ENCODE peak calls at places on chromosomes 11 and 22, in seven cellular contexts. One of them, this sample, is unnamed.

GRCh38 chr22:29932121-29932520 is 49.1 kb downstream of the MTMR3 start:
- DNase-seq in heart left ventricle: no peak
- DNase-seq in right atrium auricular region: no peak
- DNase-seq in upper lobe of right lung: no peak
- DNase-seq in Caco-2: no peak
- DNase-seq in astrocyte of the cerebellum: no peak
- DNase-seq in H1: no peak
- DNase-seq in this sample: no peak

GRCh38 chr11:64534391-64534801 is 56.6 kb upstream of the SLC22A12 start:
- DNase-seq in heart left ventricle: no peak
- DNase-seq in right atrium auricular region: no peak
- DNase-seq in upper lobe of right lung: no peak
- DNase-seq in Caco-2: no peak
- DNase-seq in astrocyte of the cerebellum: no peak
- DNase-seq in H1: no peak
- DNase-seq in this sample: no peak

GRCh38 chr11:122103366-122103765 is 12.6 kb downstream of the BLID start:
- DNase-seq in heart left ventricle: no peak
- DNase-seq in right atrium auricular region: no peak
- DNase-seq in upper lobe of right lung: no peak
- DNase-seq in Caco-2: no peak
- DNase-seq in astrocyte of the cerebellum: no peak
- DNase-seq in H1: no peak
- DNase-seq in this sample: no peak

GRCh38 chr11:121930004-121930965 is 185.7 kb downstream of the BLID start:
- DNase-seq in heart left ventricle: no peak
- DNase-seq in right atrium auricular region: no peak
- DNase-seq in upper lobe of right lung: peak
- DNase-seq in Caco-2: no peak
- DNase-seq in astrocyte of the cerebellum: no peak
- DNase-seq in H1: no peak
- DNase-seq in this sample: no peak

GRCh38 chr22:23183107-23183698 is 2.9 kb downstream of the BCR start:
- DNase-seq in heart left ventricle: peak
- DNase-seq in right atrium auricular region: peak
- DNase-seq in upper lobe of right lung: peak
- DNase-seq in Caco-2: peak
- DNase-seq in astrocyte of the cerebellum: peak
- DNase-seq in H1: peak
- DNase-seq in this sample: no peak

GRCh38 chr11:124873980-124874379 is 8.7 kb downstream of the ROBO3 start:
- DNase-seq in heart left ventricle: no peak
- DNase-seq in right atrium auricular region: no peak
- DNase-seq in upper lobe of right lung: no peak
- DNase-seq in Caco-2: no peak
- DNase-seq in astrocyte of the cerebellum: no peak
- DNase-seq in H1: no peak
- DNase-seq in this sample: no peak

GRCh38 chr22:28222976-28223375 is 303.9 kb upstream of the PITPNB start:
- DNase-seq in heart left ventricle: no peak
- DNase-seq in right atrium auricular region: no peak
- DNase-seq in upper lobe of right lung: no peak
- DNase-seq in Caco-2: no peak
- DNase-seq in astrocyte of the cerebellum: no peak
- DNase-seq in H1: no peak
- DNase-seq in this sample: no peak

GRCh38 chr11:12430351-12430750 is 53.0 kb downstream of the PARVA start:
- DNase-seq in heart left ventricle: no peak
- DNase-seq in right atrium auricular region: no peak
- DNase-seq in upper lobe of right lung: no peak
- DNase-seq in Caco-2: no peak
- DNase-seq in astrocyte of the cerebellum: no peak
- DNase-seq in H1: no peak
- DNase-seq in this sample: no peak

GRCh38 chr22:45064313-45065268 is 54.8 kb upstream of the PHF21B start:
- DNase-seq in heart left ventricle: no peak
- DNase-seq in right atrium auricular region: no peak
- DNase-seq in upper lobe of right lung: no peak
- DNase-seq in Caco-2: no peak
- DNase-seq in astrocyte of the cerebellum: peak
- DNase-seq in H1: no peak
- DNase-seq in this sample: peak

GRCh38 chr11:120539681-120540369 is 28.3 kb downstream of the GRIK4 start:
- DNase-seq in heart left ventricle: no peak
- DNase-seq in right atrium auricular region: no peak
- DNase-seq in upper lobe of right lung: no peak
- DNase-seq in Caco-2: no peak
- DNase-seq in astrocyte of the cerebellum: no peak
- DNase-seq in H1: no peak
- DNase-seq in this sample: no peak

GRCh38 chr11:45543808-45544422 is 121.5 kb downstream of the CHST1 start:
- DNase-seq in heart left ventricle: no peak
- DNase-seq in right atrium auricular region: no peak
- DNase-seq in upper lobe of right lung: no peak
- DNase-seq in Caco-2: peak
- DNase-seq in astrocyte of the cerebellum: no peak
- DNase-seq in H1: peak
- DNase-seq in this sample: no peak

GRCh38 chr11:126371595-126371994 is 16.1 kb downstream of the ST3GAL4 start:
- DNase-seq in heart left ventricle: no peak
- DNase-seq in right atrium auricular region: no peak
- DNase-seq in upper lobe of right lung: peak
- DNase-seq in Caco-2: no peak
- DNase-seq in astrocyte of the cerebellum: no peak
- DNase-seq in H1: no peak
- DNase-seq in this sample: no peak

GRCh38 chr11:19890308-19890707 is 177.7 kb downstream of the NAV2 start:
- DNase-seq in heart left ventricle: no peak
- DNase-seq in right atrium auricular region: no peak
- DNase-seq in upper lobe of right lung: no peak
- DNase-seq in Caco-2: no peak
- DNase-seq in astrocyte of the cerebellum: peak
- DNase-seq in H1: no peak
- DNase-seq in this sample: peak

GRCh38 chr22:44584256-44584902 is 86.3 kb upstream of the RTL6 start:
- DNase-seq in heart left ventricle: peak
- DNase-seq in right atrium auricular region: no peak
- DNase-seq in upper lobe of right lung: peak
- DNase-seq in Caco-2: no peak
- DNase-seq in astrocyte of the cerebellum: no peak
- DNase-seq in H1: no peak
- DNase-seq in this sample: no peak

GRCh38 chr11:73784080-73784634 is 3.5 kb upstream of the MRPL48 start:
- DNase-seq in heart left ventricle: no peak
- DNase-seq in right atrium auricular region: no peak
- DNase-seq in upper lobe of right lung: no peak
- DNase-seq in Caco-2: peak
- DNase-seq in astrocyte of the cerebellum: no peak
- DNase-seq in H1: no peak
- DNase-seq in this sample: no peak

GRCh38 chr11:3030289-3031070 is 26.7 kb downstream of the CARS1 start:
- DNase-seq in heart left ventricle: no peak
- DNase-seq in right atrium auricular region: no peak
- DNase-seq in upper lobe of right lung: no peak
- DNase-seq in Caco-2: no peak
- DNase-seq in astrocyte of the cerebellum: no peak
- DNase-seq in H1: no peak
- DNase-seq in this sample: no peak

GRCh38 chr22:20089977-20090729 is 10.1 kb downstream of the DGCR8 start:
- DNase-seq in heart left ventricle: no peak
- DNase-seq in right atrium auricular region: no peak
- DNase-seq in upper lobe of right lung: no peak
- DNase-seq in Caco-2: no peak
- DNase-seq in astrocyte of the cerebellum: no peak
- DNase-seq in H1: no peak
- DNase-seq in this sample: no peak

GRCh38 chr11:104522650-104523049 is 358.7 kb upstream of the PDGFD start:
- DNase-seq in heart left ventricle: no peak
- DNase-seq in right atrium auricular region: no peak
- DNase-seq in upper lobe of right lung: no peak
- DNase-seq in Caco-2: no peak
- DNase-seq in astrocyte of the cerebellum: no peak
- DNase-seq in H1: no peak
- DNase-seq in this sample: no peak

GRCh38 chr22:26542831-26543230 is 30.6 kb upstream of the TFIP11 start:
- DNase-seq in heart left ventricle: no peak
- DNase-seq in right atrium auricular region: no peak
- DNase-seq in upper lobe of right lung: no peak
- DNase-seq in Caco-2: no peak
- DNase-seq in astrocyte of the cerebellum: no peak
- DNase-seq in H1: no peak
- DNase-seq in this sample: no peak

GRCh38 chr22:26544489-26544888 is 32.2 kb upstream of the TFIP11 start:
- DNase-seq in heart left ventricle: no peak
- DNase-seq in right atrium auricular region: no peak
- DNase-seq in upper lobe of right lung: no peak
- DNase-seq in Caco-2: no peak
- DNase-seq in astrocyte of the cerebellum: no peak
- DNase-seq in H1: no peak
- DNase-seq in this sample: no peak

GRCh38 chr22:26545385-26545784 is 33.1 kb upstream of the TFIP11 start:
- DNase-seq in heart left ventricle: no peak
- DNase-seq in right atrium auricular region: no peak
- DNase-seq in upper lobe of right lung: no peak
- DNase-seq in Caco-2: no peak
- DNase-seq in astrocyte of the cerebellum: no peak
- DNase-seq in H1: no peak
- DNase-seq in this sample: no peak

GRCh38 chr22:26545827-26546226 is 33.6 kb upstream of the TFIP11 start:
- DNase-seq in heart left ventricle: no peak
- DNase-seq in right atrium auricular region: no peak
- DNase-seq in upper lobe of right lung: no peak
- DNase-seq in Caco-2: no peak
- DNase-seq in astrocyte of the cerebellum: no peak
- DNase-seq in H1: no peak
- DNase-seq in this sample: no peak

GRCh38 chr22:26541167-26541819 is 29.0 kb upstream of the TFIP11 start:
- DNase-seq in heart left ventricle: no peak
- DNase-seq in right atrium auricular region: no peak
- DNase-seq in upper lobe of right lung: no peak
- DNase-seq in Caco-2: no peak
- DNase-seq in astrocyte of the cerebellum: no peak
- DNase-seq in H1: no peak
- DNase-seq in this sample: no peak
- TF ChIP-seq CTCF in heart left ventricle: no peak
- TF ChIP-seq CTCF in right atrium auricular region: no peak
- TF ChIP-seq CTCF in upper lobe of right lung: no peak
- TF ChIP-seq CTCF in Caco-2: no peak
- TF ChIP-seq CTCF in astrocyte of the cerebellum: no peak
- TF ChIP-seq CTCF in H1: no peak
- TF ChIP-seq CTCF in this sample: no peak

GRCh38 chr11:110093407-110094297 is 460 bp downstream of the ZC3H12C start:
- DNase-seq in heart left ventricle: peak
- DNase-seq in right atrium auricular region: peak
- DNase-seq in upper lobe of right lung: peak
- DNase-seq in Caco-2: peak
- DNase-seq in astrocyte of the cerebellum: peak
- DNase-seq in H1: peak
- DNase-seq in this sample: no peak
- H3K4me3 ChIP-seq in heart left ventricle: peak
- H3K4me3 ChIP-seq in right atrium auricular region: peak
- H3K4me3 ChIP-seq in upper lobe of right lung: peak
- H3K4me3 ChIP-seq in Caco-2: peak
- H3K4me3 ChIP-seq in astrocyte of the cerebellum: peak
- H3K4me3 ChIP-seq in H1: peak
- H3K4me3 ChIP-seq in this sample: peak

GRCh38 chr22:46560696-46561295 is 23.4 kb upstream of the CELSR1 start:
- DNase-seq in heart left ventricle: no peak
- DNase-seq in right atrium auricular region: no peak
- DNase-seq in upper lobe of right lung: no peak
- DNase-seq in Caco-2: no peak
- DNase-seq in astrocyte of the cerebellum: no peak
- DNase-seq in H1: no peak
- DNase-seq in this sample: no peak
- TF ChIP-seq CTCF in heart left ventricle: no peak
- TF ChIP-seq CTCF in right atrium auricular region: no peak
- TF ChIP-seq CTCF in upper lobe of right lung: no peak
- TF ChIP-seq CTCF in Caco-2: no peak
- TF ChIP-seq CTCF in astrocyte of the cerebellum: no peak
- TF ChIP-seq CTCF in H1: no peak
- TF ChIP-seq CTCF in this sample: no peak

GRCh38 chr11:119152043-119152442 is 3.2 kb downstream of the ABCG4 start:
- DNase-seq in heart left ventricle: no peak
- DNase-seq in right atrium auricular region: no peak
- DNase-seq in upper lobe of right lung: no peak
- DNase-seq in Caco-2: no peak
- DNase-seq in astrocyte of the cerebellum: no peak
- DNase-seq in H1: no peak
- DNase-seq in this sample: no peak

GRCh38 chr11:119147604-119148333 is 1.1 kb upstream of the ABCG4 start:
- DNase-seq in heart left ventricle: no peak
- DNase-seq in right atrium auricular region: no peak
- DNase-seq in upper lobe of right lung: no peak
- DNase-seq in Caco-2: no peak
- DNase-seq in astrocyte of the cerebellum: no peak
- DNase-seq in H1: no peak
- DNase-seq in this sample: no peak

GRCh38 chr11:119152604-119153003 is 3.8 kb downstream of the ABCG4 start:
- DNase-seq in heart left ventricle: no peak
- DNase-seq in right atrium auricular region: no peak
- DNase-seq in upper lobe of right lung: no peak
- DNase-seq in Caco-2: no peak
- DNase-seq in astrocyte of the cerebellum: no peak
- DNase-seq in H1: no peak
- DNase-seq in this sample: no peak

GRCh38 chr11:119148855-119149370 is at the start of gene ABCG4:
- DNase-seq in heart left ventricle: no peak
- DNase-seq in right atrium auricular region: no peak
- DNase-seq in upper lobe of right lung: no peak
- DNase-seq in Caco-2: peak
- DNase-seq in astrocyte of the cerebellum: no peak
- DNase-seq in H1: peak
- DNase-seq in this sample: no peak

DNA sequence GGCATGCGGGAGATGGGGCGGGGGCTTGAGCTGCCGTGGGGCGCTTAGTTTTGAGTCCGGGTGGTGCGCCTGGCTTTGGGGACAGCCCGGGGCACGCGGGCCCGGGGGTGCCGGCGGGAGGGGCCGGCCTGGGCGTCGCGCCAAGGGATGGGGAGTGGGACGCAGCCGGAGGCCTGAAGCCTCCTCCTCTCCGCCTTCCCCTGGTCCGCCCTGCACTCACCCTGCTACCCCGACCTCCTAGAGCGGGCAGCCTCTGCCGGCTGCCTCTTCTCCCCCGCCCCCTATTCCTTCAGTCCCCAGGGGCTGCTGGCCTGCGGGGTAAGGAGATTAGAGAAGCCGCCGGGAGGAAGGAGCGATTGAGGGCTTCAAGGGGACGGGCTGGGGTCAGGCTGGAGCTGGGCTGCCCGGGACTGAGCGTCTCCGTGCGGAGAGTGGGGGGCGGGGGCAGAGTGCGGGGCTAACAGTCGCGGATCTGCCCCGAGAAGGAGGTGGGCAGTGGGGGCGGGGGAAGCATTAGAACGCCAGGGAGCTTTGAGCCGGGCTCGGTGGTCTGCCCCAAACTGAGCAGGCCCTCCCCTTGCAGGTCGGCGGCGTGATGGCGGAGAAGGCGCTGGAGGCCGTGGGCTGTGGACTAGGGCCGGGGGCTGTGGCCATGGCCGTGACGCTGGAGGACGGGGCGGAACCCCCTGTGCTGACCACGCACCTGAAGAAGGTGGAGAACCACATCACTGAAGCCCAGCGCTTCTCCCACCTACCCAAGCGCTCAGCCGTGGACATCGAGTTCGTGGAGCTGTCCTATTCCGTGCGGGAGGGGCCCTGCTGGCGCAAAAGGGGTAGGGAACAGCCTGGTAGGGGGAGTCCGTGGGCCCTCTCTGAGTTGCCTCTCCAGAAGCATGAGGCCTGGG is 771 bp downstream of the ABCG4 start:
- DNase-seq in heart left ventricle: no peak
- DNase-seq in right atrium auricular region: no peak
- DNase-seq in upper lobe of right lung: peak
- DNase-seq in Caco-2: no peak
- DNase-seq in astrocyte of the cerebellum: no peak
- DNase-seq in H1: no peak
- DNase-seq in this sample: no peak
- H3K4me3 ChIP-seq in heart left ventricle: peak
- H3K4me3 ChIP-seq in right atrium auricular region: peak
- H3K4me3 ChIP-seq in upper lobe of right lung: peak
- H3K4me3 ChIP-seq in Caco-2: peak
- H3K4me3 ChIP-seq in astrocyte of the cerebellum: peak
- H3K4me3 ChIP-seq in H1: peak
- H3K4me3 ChIP-seq in this sample: peak